ENCODE peak calls at places on chromosomes 3 and 15, in four cellular contexts. U is pancreas, O is body of pancreas, V is neuronal stem cell. X is an unnamed sample. For H3K9me3, the result is how much of the 10 kb centered on the place peaks cover.

GRCh38 chr3:171267089-171267488 is 193.1 kb downstream of the TNIK start:
- DNase-seq in U (no peak), V (no peak), O (no peak), X (no peak)

GRCh38 chr3:52310861-52311566 is 5.1 kb upstream of the DNAH1 start:
- DNase-seq in O (no peak), U (no peak), V (no peak), X (no peak)

GRCh38 chr15:63203451-63204090 is 14.2 kb downstream of the RAB8B start:
- DNase-seq in V (no peak), O (no peak), U (no peak), X (no peak)

GRCh38 chr3:170599083-170599482 is 13.2 kb upstream of the SLC7A14 start:
- DNase-seq in O (no peak), U (no peak), V (no peak), X (no peak)

GRCh38 chr15:67359431-67360082 is 105.0 kb downstream of the IQCH start:
- DNase-seq in V (no peak), O (peak), U (peak), X (no peak)

GRCh38 chr3:147348976-147349375 is 57.4 kb downstream of the ZIC4 start:
- DNase-seq in V (no peak), U (no peak), O (no peak), X (no peak)

GRCh38 chr15:41980654-41981323 is 8.4 kb upstream of the EHD4 start:
- DNase-seq in U (no peak), V (no peak), O (peak), X (no peak)

GRCh38 chr3:127366383-127366782 is 78.5 kb upstream of the PRR20G start:
- DNase-seq in O (no peak), U (no peak), V (no peak), X (no peak)

GRCh38 chr3:45537960-45538640 is 56.5 kb upstream of the LIMD1 start:
- DNase-seq in U (no peak), O (peak), V (no peak), X (no peak)

GRCh38 chr3:33658971-33659848 is 58.8 kb downstream of the CLASP2 start:
- DNase-seq in V (peak), O (peak), U (peak), X (peak)

GRCh38 chr3:197490098-197490497 is 65.7 kb downstream of the BDH1 start:
- DNase-seq in U (no peak), O (no peak), V (no peak), X (no peak)

GRCh38 chr3:48748754-48749153 is 31.7 kb upstream of the IP6K2 start:
- DNase-seq in U (no peak), O (peak), V (no peak), X (no peak)

GRCh38 chr15:58472821-58473581 is 41.2 kb downstream of the LIPC start:
- DNase-seq in U (no peak), O (no peak), V (no peak), X (no peak)

GRCh38 chr3:148863297-148863696 is 1.8 kb upstream of the CPA3 start:
- DNase-seq in U (no peak), O (no peak), V (no peak), X (no peak)

GRCh38 chr15:49242820-49243219 is 72.8 kb downstream of the GALK2 start:
- DNase-seq in U (no peak), O (no peak), V (no peak), X (no peak)

GRCh38 chr15:79341361-79341760 is 30.4 kb downstream of the TMED3 start:
- DNase-seq in V (no peak), U (no peak), O (no peak), X (no peak)

GRCh38 chr3:151537751-151538150 is 76.9 kb upstream of the IGSF10 start:
- DNase-seq in V (no peak), U (no peak), O (no peak), X (no peak)

GRCh38 chr15:81492303-81492702 is 118.3 kb upstream of the TMC3 start:
- DNase-seq in V (no peak), O (no peak), U (no peak), X (no peak)

GRCh38 chr15:93982226-93982641 is 249.1 kb upstream of the MCTP2 start:
- DNase-seq in V (no peak), O (no peak), U (no peak), X (no peak)

GRCh38 chr3:145721273-145721805 is 439.6 kb downstream of the PLOD2 start:
- DNase-seq in O (no peak), V (no peak), U (no peak), X (no peak)

GRCh38 chr3:171569571-171570132 is 109.4 kb upstream of the TNIK start:
- DNase-seq in V (no peak), U (no peak), O (no peak), X (no peak)

GRCh38 chr3:190345027-190345821 is 23.0 kb upstream of the CLDN1 start:
- DNase-seq in V (no peak), O (peak), U (peak), X (no peak)

GRCh38 chr15:49379996-49380395 is 43.0 kb upstream of the FGF7 start:
- DNase-seq in O (no peak), V (no peak), U (no peak), X (no peak)

GRCh38 chr15:45777781-45778180 is 143.0 kb downstream of the SQOR start:
- DNase-seq in O (no peak), V (no peak), U (no peak), X (no peak)

GRCh38 chr3:117052356-117052755 is 342.8 kb downstream of the TUSC7 start:
- DNase-seq in U (no peak), V (no peak), O (no peak), X (no peak)

GRCh38 chr3:190495796-190496195 is 18.1 kb upstream of the IL1RAP start:
- DNase-seq in O (no peak), V (no peak), U (no peak), X (no peak)

GRCh38 chr3:16511561-16512434 is 1.7 kb downstream of the RFTN1 start:
- DNase-seq in O (peak), U (no peak), V (no peak), X (no peak)

GRCh38 chr3:37054370-37054769 is 61.1 kb downstream of the MLH1 start:
- DNase-seq in V (no peak), U (no peak), O (no peak), X (no peak)

GRCh38 chr3:13346481-13347389 is 73.4 kb downstream of the NUP210 start:
- DNase-seq in V (no peak), U (no peak), O (peak), X (peak)

GRCh38 chr3:187955076-187955952 is 198.6 kb upstream of the LPP start:
- DNase-seq in O (peak), U (no peak), V (no peak), X (no peak)

GRCh38 chr15:51203797-51204196 is 109.1 kb upstream of the TNFAIP8L3 start:
- DNase-seq in V (no peak), O (no peak), U (no peak), X (no peak)

GRCh38 chr15:74060251-74060650 is 22.1 kb downstream of the GOLGA6A start:
- DNase-seq in U (no peak), V (no peak), O (no peak), X (no peak)

GRCh38 chr15:80780416-80781221 is 1.4 kb downstream of the CEMIP start:
- DNase-seq in O (peak), U (peak), V (peak), X (no peak)

GRCh38 chr3:142940472-142940871 is 23.0 kb downstream of the PAQR9 start:
- DNase-seq in O (no peak), U (no peak), V (no peak), X (no peak)

GRCh38 chr3:40616420-40616819 is 91.7 kb downstream of the ZNF621 start:
- DNase-seq in U (no peak), V (no peak), O (no peak), X (peak)

GRCh38 chr15:48456126-48456525 is 124.9 kb downstream of the DUT start:
- DNase-seq in V (no peak), U (no peak), O (no peak), X (no peak)

GRCh38 chr3:124584245-124584551 is 146.1 kb upstream of the UMPS start:
- DNase-seq in U (no peak), V (no peak), O (no peak), X (no peak)

GRCh38 chr3:187914231-187914630 is 169.0 kb upstream of the BCL6 start:
- DNase-seq in V (no peak), O (no peak), U (no peak), X (no peak)

DNA sequence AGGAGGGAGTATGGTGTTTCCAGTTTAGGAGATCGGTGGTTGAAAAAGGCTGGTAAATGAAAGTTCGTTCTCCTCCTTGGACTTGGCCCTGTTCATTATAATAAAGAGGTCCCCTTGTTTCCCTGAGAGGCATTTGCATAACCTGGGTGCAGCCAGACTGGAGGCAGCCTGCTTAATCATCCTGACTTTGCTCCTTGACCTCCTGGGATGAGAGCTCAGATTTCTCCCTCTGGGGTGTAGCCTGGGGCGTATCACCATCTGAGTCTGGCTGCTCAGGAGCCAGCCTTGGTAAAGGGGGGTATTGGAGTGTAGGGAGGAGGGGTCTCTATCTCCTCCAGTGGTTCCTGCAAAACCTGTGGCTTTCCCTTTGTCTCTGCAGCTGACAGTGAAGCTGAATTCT is 21.3 kb upstream of the ACAD9 start:
- DNase-seq in V (no peak), U (no peak), O (no peak), X (no peak)
- H3K9me3 ChIP-seq in V (half or more), U (under half), O (under half), X (under half)

DNA sequence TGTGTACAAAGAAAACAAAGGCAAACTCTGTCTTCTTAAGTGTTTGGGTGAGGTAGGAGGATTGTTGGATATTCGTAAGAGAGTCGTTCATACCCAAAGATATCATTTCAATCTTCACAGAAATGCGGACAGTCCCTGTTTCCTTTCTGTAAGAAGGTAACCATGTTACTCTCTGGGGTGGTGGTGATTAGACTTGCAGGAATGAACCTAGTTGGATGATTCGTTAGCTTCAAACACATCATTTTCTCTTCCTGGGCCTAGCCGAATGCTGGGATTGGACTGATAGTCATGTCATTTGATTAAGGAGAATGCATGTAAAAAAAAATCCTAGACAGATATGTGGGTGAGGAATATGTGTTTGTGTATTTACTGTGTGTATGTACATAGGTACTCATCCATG is 12.4 kb downstream of the SLCO3A1 start:
- DNase-seq in V (no peak), U (no peak), O (no peak), X (no peak)
- H3K27ac ChIP-seq in V (no peak), U (no peak), O (no peak), X (no peak)

GRCh38 chr3:111799951-111800350 is 59.1 kb upstream of the PHLDB2 start:
- DNase-seq in U (no peak), O (no peak), V (no peak), X (no peak)

GRCh38 chr3:111802700-111803099 is 56.4 kb upstream of the PHLDB2 start:
- DNase-seq in O (no peak), U (no peak), V (no peak), X (no peak)

GRCh38 chr3:111803123-111803593 is 55.9 kb upstream of the PHLDB2 start:
- DNase-seq in U (peak), O (peak), V (no peak), X (no peak)

GRCh38 chr3:111800472-111800871 is 58.6 kb upstream of the PHLDB2 start:
- DNase-seq in U (no peak), V (no peak), O (no peak), X (no peak)

GRCh38 chr3:111801697-111802655 is 57.1 kb upstream of the PHLDB2 start:
- DNase-seq in V (no peak), U (peak), O (peak), X (no peak)
- H3K4me3 ChIP-seq in V (no peak), U (no peak), O (no peak), X (no peak)

DNA sequence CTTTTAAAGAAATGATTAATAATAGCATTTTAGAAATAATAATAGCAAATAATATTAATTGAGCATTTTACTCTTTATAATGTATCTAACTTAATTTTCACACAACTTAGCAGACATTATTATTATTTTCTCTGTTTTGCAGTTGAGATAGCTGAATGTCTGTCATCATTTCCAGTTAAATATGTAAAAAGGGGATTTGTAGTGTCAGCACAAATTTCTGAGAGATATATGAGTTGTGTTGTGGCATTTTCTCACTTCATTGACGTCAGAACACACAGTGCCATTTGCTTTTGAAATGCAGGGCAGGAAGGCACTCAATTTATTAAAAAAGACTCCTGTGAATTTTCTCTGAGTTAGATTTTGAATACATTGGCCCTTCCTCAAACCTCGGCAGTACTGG is 111.0 kb downstream of the GRM7 start:
- DNase-seq in O (no peak), U (no peak), V (no peak), X (no peak)
- H3K9me3 ChIP-seq in O (under half), U (under half), V (under half), X (under half)

GRCh38 chr15:34812369-34812768 is 17.0 kb upstream of the ACTC1 start:
- DNase-seq in U (no peak), V (no peak), O (no peak), X (no peak)

GRCh38 chr15:34813446-34814190 is 18.3 kb upstream of the ACTC1 start:
- DNase-seq in V (no peak), O (no peak), U (no peak), X (no peak)

GRCh38 chr15:34809186-34809585 is 13.8 kb upstream of the ACTC1 start:
- DNase-seq in U (no peak), V (no peak), O (no peak), X (no peak)

GRCh38 chr15:34808016-34808415 is 12.7 kb upstream of the ACTC1 start:
- DNase-seq in U (no peak), O (no peak), V (no peak), X (no peak)

DNA sequence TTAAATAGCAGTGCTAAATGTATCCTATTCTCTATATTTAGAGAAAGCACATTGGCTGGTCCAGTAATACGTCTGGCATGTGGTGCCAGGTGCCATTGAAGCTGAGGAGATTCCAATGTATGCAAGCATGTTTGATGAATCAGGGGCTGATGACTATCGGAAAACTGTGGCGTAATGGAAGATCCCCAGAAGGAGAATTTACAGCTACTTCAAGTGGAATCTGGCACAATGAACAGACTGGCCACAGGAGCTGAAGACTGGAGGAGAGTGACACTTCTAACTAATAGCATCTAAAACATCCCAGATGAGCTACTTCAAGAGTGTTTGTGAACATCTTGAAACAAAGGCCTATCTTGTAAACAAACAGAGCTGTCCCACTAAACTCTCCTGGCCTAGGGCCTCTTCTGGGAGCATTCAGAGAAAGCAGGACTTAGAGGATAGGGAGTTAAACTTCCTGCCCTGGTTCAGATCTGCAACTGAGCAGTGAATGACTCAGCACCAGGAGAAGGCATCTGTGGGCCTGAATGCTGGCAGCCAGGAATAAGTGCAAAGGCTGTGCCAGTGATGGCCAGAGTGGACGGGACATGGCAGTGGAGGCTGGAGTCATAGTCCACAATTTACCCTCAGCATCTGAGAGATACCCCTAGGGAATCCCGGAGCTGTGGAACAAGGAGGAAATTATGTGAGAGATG is 15.3 kb upstream of the ACTC1 start:
- DNase-seq in U (no peak), O (no peak), V (no peak), X (no peak)
- H3K27ac ChIP-seq in U (no peak), O (no peak), V (no peak), X (no peak)

GRCh38 chr15:100597862-100598261 is 4.1 kb downstream of the LINS1 start:
- DNase-seq in U (no peak), O (no peak), V (no peak), X (no peak)
- H3K4me3 ChIP-seq in U (no peak), O (no peak), V (no peak), X (no peak)

DNA sequence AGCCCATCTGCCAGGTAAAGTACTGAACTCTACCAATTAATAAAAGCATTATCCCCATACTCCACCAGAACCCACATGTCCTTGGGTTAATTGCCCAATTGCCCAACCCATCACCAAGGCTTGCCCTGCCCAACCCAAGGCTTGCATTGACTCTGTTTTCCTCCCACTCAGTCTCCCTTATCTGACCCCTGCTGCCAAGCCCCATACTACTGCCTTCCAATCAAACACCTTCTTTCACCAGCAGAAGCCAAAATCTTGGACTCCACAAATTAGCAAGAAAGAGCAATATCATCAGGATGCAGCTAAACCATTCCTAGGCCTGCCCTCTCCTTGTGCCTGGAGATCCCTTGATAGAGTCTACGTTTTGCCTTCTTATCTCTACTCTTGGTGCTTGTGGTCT is 602.9 kb downstream of the NTRK3 start:
- DNase-seq in O (no peak), V (no peak), U (no peak), X (no peak)
- H3K9me3 ChIP-seq in O (under half), V (under half), U (under half), X (under half)

X was measured in WERI-Rb-1.